ENCODE peak calls at places on chromosomes 5 and 9, in five cellular contexts. U, Y, Q, I and V are unnamed samples.

GRCh38 chr5:116951217-116951616 is 376.6 kb upstream of the SEMA6A start:
- DNase-seq in U (no peak), Y (no peak), Q (no peak), I (no peak), V (no peak)

GRCh38 chr9:20409321-20410092 is 212.8 kb downstream of the MLLT3 start:
- DNase-seq in U (no peak), Y (no peak), Q (no peak), I (no peak), V (no peak)

GRCh38 chr5:80958611-80959010 is 1.6 kb upstream of the RASGRF2 start:
- DNase-seq in U (no peak), Y (no peak), Q (peak; percentile 51), I (no peak), V (no peak)

GRCh38 chr9:136363106-136363605 is 388 bp downstream of the DNLZ start:
- DNase-seq in U (peak; percentile 90), Y (peak; percentile 86), Q (peak; percentile 96), I (peak; percentile 54), V (peak; percentile 97)

GRCh38 chr9:96651626-96652025 is 3.5 kb downstream of the PRXL2C start:
- DNase-seq in U (no peak), Y (no peak), Q (peak; percentile 41), I (no peak), V (no peak)

GRCh38 chr5:7488734-7489133 is 92.8 kb downstream of the ADCY2 start:
- DNase-seq in U (no peak), Y (no peak), Q (no peak), I (no peak), V (no peak)

GRCh38 chr5:98794001-98794400 is 20.5 kb downstream of the RGMB start:
- DNase-seq in U (no peak), Y (no peak), Q (no peak), I (no peak), V (no peak)

GRCh38 chr9:133471551-133472276 is 7.2 kb downstream of the SLC2A6 start:
- DNase-seq in U (no peak), Y (no peak), Q (no peak), I (no peak), V (no peak)

GRCh38 chr5:113678924-113679575 is 165.6 kb downstream of the YTHDC2 start:
- DNase-seq in U (peak; percentile 36), Y (peak; percentile 30), Q (peak; percentile 70), I (no peak), V (peak; percentile 46)

GRCh38 chr5:147393866-147394265 is 116.0 kb downstream of the DPYSL3 start:
- DNase-seq in U (no peak), Y (no peak), Q (no peak), I (no peak), V (no peak)

GRCh38 chr5:18305288-18305899 is 671.1 kb downstream of the TAF11L14 start:
- DNase-seq in U (no peak), Y (peak; percentile 13), Q (peak; percentile 65), I (no peak), V (peak; percentile 43)

GRCh38 chr5:154191467-154192261 is 1.1 kb downstream of the GALNT10 start:
- DNase-seq in U (no peak), Y (no peak), Q (no peak), I (no peak), V (no peak)

GRCh38 chr5:92554447-92555085 is 1026.5 kb downstream of the NR2F1-AS1 start:
- DNase-seq in U (no peak), Y (no peak), Q (peak; percentile 32), I (no peak), V (no peak)

GRCh38 chr5:75049581-75050274 is 2.6 kb downstream of the GCNT4 start:
- DNase-seq in U (peak; percentile 60), Y (peak; percentile 69), Q (peak; percentile 71), I (no peak), V (peak; percentile 74)

GRCh38 chr5:137016783-137017324 is 482.3 kb downstream of the SPOCK1 start:
- DNase-seq in U (no peak), Y (no peak), Q (no peak), I (no peak), V (no peak)

GRCh38 chr9:2992427-2992826 is 148.5 kb upstream of the PUM3 start:
- DNase-seq in U (no peak), Y (no peak), Q (no peak), I (no peak), V (no peak)

GRCh38 chr9:2985343-2985742 is 141.4 kb upstream of the PUM3 start:
- DNase-seq in U (no peak), Y (no peak), Q (no peak), I (no peak), V (no peak)

GRCh38 chr9:2987679-2988078 is 143.8 kb upstream of the PUM3 start:
- DNase-seq in U (no peak), Y (no peak), Q (no peak), I (no peak), V (no peak)

GRCh38 chr9:2991292-2991691 is 147.4 kb upstream of the PUM3 start:
- DNase-seq in U (no peak), Y (peak; percentile 1), Q (no peak), I (no peak), V (no peak)
- TF ChIP-seq CTCF in U (peak; percentile 10), Y (no peak), Q (peak; percentile 30), I (peak; percentile 28), V (no peak)

GRCh38 chr5:174533127-174533453 is 191.3 kb upstream of the MSX2 start:
- DNase-seq in U (peak; percentile 6), Y (no peak), Q (peak; percentile 36), I (no peak), V (no peak)
- H3K4me3 ChIP-seq in U (no peak overlapping the region), Y (no peak overlapping the region), Q (no peak overlapping the region), I (no peak overlapping the region), V (no peak overlapping the region)

GRCh38 chr5:175638305-175638704 is 19.6 kb upstream of the HRH2 start:
- DNase-seq in U (no peak), Y (no peak), Q (no peak), I (no peak), V (no peak)
- H3K27me3 ChIP-seq in U (no peaks in the 10 kb centered on the region), Y (peaks cover 6% of the 10 kb centered on the region), Q (no peaks in the 10 kb centered on the region), I (no peaks in the 10 kb centered on the region), V (no peaks in the 10 kb centered on the region)

GRCh38 chr9:1337169-1337568 is 287.0 kb downstream of the DMRT2 start:
- DNase-seq in U (peak; percentile 18), Y (no peak), Q (no peak), I (no peak), V (peak; percentile 15)
- TF ChIP-seq CTCF in U (no peak), Y (peak; percentile 20), Q (no peak), I (no peak), V (no peak)

GRCh38 chr5:100407053-100407452 is 128.1 kb upstream of the FAM174A start:
- DNase-seq in U (no peak), Y (no peak), Q (no peak), I (no peak), V (no peak)
- H3K4me3 ChIP-seq in U (no peak overlapping the region), Y (no peak overlapping the region), Q (no peak overlapping the region), I (no peak overlapping the region), V (no peak overlapping the region)

GRCh38 chr5:148651528-148651927 is 2.8 kb downstream of the HTR4 start:
- DNase-seq in U (no peak), Y (no peak), Q (no peak), I (no peak), V (no peak)
- H3K27me3 ChIP-seq in U (peaks cover 25% of the 10 kb centered on the region), Y (peaks cover 8% of the 10 kb centered on the region), Q (peaks cover 83% of the 10 kb centered on the region), I (peaks cover 22% of the 10 kb centered on the region), V (no peaks in the 10 kb centered on the region)

GRCh38 chr9:105656131-105656921 is 5.9 kb upstream of the TAL2 start:
- DNase-seq in U (peak; percentile 9), Y (no peak), Q (peak; percentile 15), I (no peak), V (peak; percentile 74)
- TF ChIP-seq CTCF in U (no peak), Y (peak; percentile 74), Q (peak; percentile 27), I (peak; percentile 1), V (peak; percentile 22)

DNA sequence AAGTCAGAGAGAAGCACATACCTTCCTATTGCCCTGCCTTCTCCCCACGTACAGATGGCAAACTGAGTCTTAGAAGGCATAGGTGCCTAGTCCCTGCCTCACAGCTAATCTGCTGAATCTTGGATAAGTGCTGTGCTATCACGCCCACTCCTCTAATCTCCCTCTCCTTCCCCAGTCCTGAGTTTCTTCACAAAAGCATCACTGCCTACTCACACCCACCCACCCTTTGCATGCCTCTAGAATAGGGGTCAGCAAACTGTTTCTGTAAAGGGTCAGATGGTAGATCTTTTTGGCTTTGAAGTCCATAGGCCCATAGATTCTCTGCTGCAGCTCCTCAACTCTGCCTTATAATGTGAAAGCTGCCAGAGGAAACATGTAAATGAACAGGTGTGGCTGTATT is 23.2 kb upstream of the JADE2 start:
- DNase-seq in U (no peak), Y (no peak), Q (no peak), I (no peak), V (peak; percentile 9)
- H3K4me3 ChIP-seq in U (no peak overlapping the region), Y (no peak overlapping the region), Q (no peak overlapping the region), I (no peak overlapping the region), V (no peak overlapping the region)

GRCh38 chr9:124500028-124500795 is 7.0 kb downstream of the NR5A1 start:
- DNase-seq in U (no peak), Y (no peak), Q (no peak), I (no peak), V (no peak)

GRCh38 chr9:124498499-124499146 is 8.6 kb downstream of the NR5A1 start:
- DNase-seq in U (no peak), Y (no peak), Q (no peak), I (no peak), V (no peak)

GRCh38 chr9:124497441-124497840 is 9.8 kb downstream of the NR5A1 start:
- DNase-seq in U (no peak), Y (no peak), Q (no peak), I (no peak), V (no peak)

GRCh38 chr9:124498040-124498439 is 9.2 kb downstream of the NR5A1 start:
- DNase-seq in U (no peak), Y (no peak), Q (no peak), I (no peak), V (no peak)

DNA sequence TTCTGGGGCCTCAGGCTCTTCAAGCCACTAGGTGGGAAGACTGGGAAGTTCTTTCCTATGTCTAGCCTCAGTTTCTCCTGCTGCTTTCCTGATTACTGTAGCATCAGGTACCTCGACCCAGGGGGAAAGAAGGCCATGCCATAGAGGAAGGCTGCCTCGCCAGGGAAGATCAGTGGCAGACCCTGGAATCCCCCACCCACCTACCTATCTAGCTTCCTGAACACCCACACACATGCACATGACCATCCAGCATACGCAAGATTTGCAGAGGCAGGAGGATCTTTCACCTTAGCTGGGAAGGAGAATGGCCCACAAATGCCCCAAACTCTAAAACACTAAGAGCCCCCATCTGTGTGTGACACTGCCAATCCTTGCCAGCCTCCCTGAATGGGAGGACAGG is 8.0 kb downstream of the NR5A1 start:
- DNase-seq in U (no peak), Y (no peak), Q (no peak), I (no peak), V (no peak)
- H3K27me3 ChIP-seq in U (peaks cover 23% of the 10 kb centered on the region), Y (no peaks in the 10 kb centered on the region), Q (peaks cover 33% of the 10 kb centered on the region), I (peaks cover 91% of the 10 kb centered on the region), V (no peaks in the 10 kb centered on the region)